ENCODE peak calls at places on chromosomes 3 and 15, in seven cellular contexts. One of them, this sample, is unnamed.

GRCh38 chr15:43255376-43255775 is 11.4 kb downstream of the TGM5 start:
- DNase-seq in CD4-positive, alpha-beta T cell: no peak
- DNase-seq in tibial artery: no peak
- DNase-seq in sciatic nerve: no peak
- DNase-seq in SHP77 treated with DMSO at 0.1 percent for 48 hours: no peak
- DNase-seq in substantia nigra: no peak
- DNase-seq in iPS DF 6.9: no peak
- DNase-seq in this sample: no peak

GRCh38 chr15:64979252-64979710 is 10.4 kb downstream of the SPG21 start:
- DNase-seq in iPS DF 6.9: no peak
- DNase-seq in sciatic nerve: no peak
- DNase-seq in SHP77 treated with DMSO at 0.1 percent for 48 hours: no peak
- DNase-seq in tibial artery: no peak
- DNase-seq in CD4-positive, alpha-beta T cell: no peak
- DNase-seq in substantia nigra: peak
- DNase-seq in this sample: no peak

GRCh38 chr3:26621176-26621575 is 1.4 kb upstream of the LRRC3B start:
- DNase-seq in SHP77 treated with DMSO at 0.1 percent for 48 hours: no peak
- DNase-seq in CD4-positive, alpha-beta T cell: no peak
- DNase-seq in iPS DF 6.9: no peak
- DNase-seq in sciatic nerve: no peak
- DNase-seq in substantia nigra: no peak
- DNase-seq in tibial artery: no peak
- DNase-seq in this sample: no peak

GRCh38 chr15:87736401-87736800 is 520.1 kb downstream of the NTRK3 start:
- DNase-seq in SHP77 treated with DMSO at 0.1 percent for 48 hours: no peak
- DNase-seq in iPS DF 6.9: no peak
- DNase-seq in CD4-positive, alpha-beta T cell: no peak
- DNase-seq in substantia nigra: no peak
- DNase-seq in tibial artery: no peak
- DNase-seq in sciatic nerve: no peak
- DNase-seq in this sample: no peak

GRCh38 chr3:179688847-179689246 is 36.0 kb downstream of the USP13 start:
- DNase-seq in tibial artery: no peak
- DNase-seq in CD4-positive, alpha-beta T cell: no peak
- DNase-seq in substantia nigra: no peak
- DNase-seq in iPS DF 6.9: no peak
- DNase-seq in SHP77 treated with DMSO at 0.1 percent for 48 hours: no peak
- DNase-seq in sciatic nerve: no peak
- DNase-seq in this sample: no peak

GRCh38 chr3:33299395-33300081 is 22.3 kb downstream of the FBXL2 start:
- DNase-seq in substantia nigra: no peak
- DNase-seq in iPS DF 6.9: no peak
- DNase-seq in tibial artery: no peak
- DNase-seq in SHP77 treated with DMSO at 0.1 percent for 48 hours: no peak
- DNase-seq in CD4-positive, alpha-beta T cell: no peak
- DNase-seq in sciatic nerve: no peak
- DNase-seq in this sample: no peak

GRCh38 chr3:31699309-31699953 is 166.7 kb downstream of the STT3B start:
- DNase-seq in iPS DF 6.9: no peak
- DNase-seq in SHP77 treated with DMSO at 0.1 percent for 48 hours: no peak
- DNase-seq in substantia nigra: no peak
- DNase-seq in CD4-positive, alpha-beta T cell: no peak
- DNase-seq in tibial artery: no peak
- DNase-seq in sciatic nerve: no peak
- DNase-seq in this sample: no peak

GRCh38 chr3:49357466-49358216 is 512 bp downstream of the GPX1 start:
- DNase-seq in sciatic nerve: peak
- DNase-seq in substantia nigra: no peak
- DNase-seq in tibial artery: peak
- DNase-seq in CD4-positive, alpha-beta T cell: peak
- DNase-seq in SHP77 treated with DMSO at 0.1 percent for 48 hours: no peak
- DNase-seq in iPS DF 6.9: no peak
- DNase-seq in this sample: no peak

GRCh38 chr15:89874926-89875564 is 18.7 kb downstream of the AP3S2 start:
- DNase-seq in sciatic nerve: peak
- DNase-seq in CD4-positive, alpha-beta T cell: peak
- DNase-seq in substantia nigra: peak
- DNase-seq in iPS DF 6.9: no peak
- DNase-seq in tibial artery: peak
- DNase-seq in SHP77 treated with DMSO at 0.1 percent for 48 hours: peak
- DNase-seq in this sample: peak

GRCh38 chr3:136196401-136197158 is 445 bp upstream of the MSL2 start:
- DNase-seq in tibial artery: peak
- DNase-seq in substantia nigra: peak
- DNase-seq in SHP77 treated with DMSO at 0.1 percent for 48 hours: peak
- DNase-seq in iPS DF 6.9: peak
- DNase-seq in CD4-positive, alpha-beta T cell: peak
- DNase-seq in sciatic nerve: peak
- DNase-seq in this sample: peak

GRCh38 chr15:80550910-80551265 is 144.2 kb upstream of the ABHD17C start:
- DNase-seq in SHP77 treated with DMSO at 0.1 percent for 48 hours: no peak
- DNase-seq in substantia nigra: no peak
- DNase-seq in tibial artery: no peak
- DNase-seq in sciatic nerve: no peak
- DNase-seq in CD4-positive, alpha-beta T cell: no peak
- DNase-seq in iPS DF 6.9: no peak
- DNase-seq in this sample: no peak

GRCh38 chr15:26738996-26739395 is 33.9 kb downstream of the GABRB3 start:
- DNase-seq in sciatic nerve: no peak
- DNase-seq in CD4-positive, alpha-beta T cell: no peak
- DNase-seq in tibial artery: no peak
- DNase-seq in SHP77 treated with DMSO at 0.1 percent for 48 hours: no peak
- DNase-seq in substantia nigra: no peak
- DNase-seq in iPS DF 6.9: no peak
- DNase-seq in this sample: no peak

GRCh38 chr15:76190767-76191538 is 120.3 kb downstream of the ETFA start:
- DNase-seq in iPS DF 6.9: peak
- DNase-seq in tibial artery: peak
- DNase-seq in sciatic nerve: peak
- DNase-seq in substantia nigra: peak
- DNase-seq in CD4-positive, alpha-beta T cell: peak
- DNase-seq in SHP77 treated with DMSO at 0.1 percent for 48 hours: peak
- DNase-seq in this sample: peak

GRCh38 chr15:80934761-80935221 is 54.8 kb downstream of the MESD start:
- DNase-seq in sciatic nerve: no peak
- DNase-seq in tibial artery: no peak
- DNase-seq in substantia nigra: no peak
- DNase-seq in SHP77 treated with DMSO at 0.1 percent for 48 hours: no peak
- DNase-seq in CD4-positive, alpha-beta T cell: no peak
- DNase-seq in iPS DF 6.9: peak
- DNase-seq in this sample: no peak

GRCh38 chr3:41118461-41119385 is 80.6 kb upstream of the CTNNB1 start:
- DNase-seq in iPS DF 6.9: no peak
- DNase-seq in substantia nigra: no peak
- DNase-seq in sciatic nerve: no peak
- DNase-seq in SHP77 treated with DMSO at 0.1 percent for 48 hours: no peak
- DNase-seq in tibial artery: no peak
- DNase-seq in CD4-positive, alpha-beta T cell: no peak
- DNase-seq in this sample: no peak

GRCh38 chr3:115980709-115981108 is 357.4 kb downstream of the GAP43 start:
- DNase-seq in CD4-positive, alpha-beta T cell: no peak
- DNase-seq in iPS DF 6.9: no peak
- DNase-seq in sciatic nerve: no peak
- DNase-seq in tibial artery: no peak
- DNase-seq in substantia nigra: no peak
- DNase-seq in SHP77 treated with DMSO at 0.1 percent for 48 hours: no peak
- DNase-seq in this sample: no peak

GRCh38 chr15:91706366-91707032 is 147.0 kb upstream of the SLCO3A1 start:
- DNase-seq in CD4-positive, alpha-beta T cell: peak
- DNase-seq in iPS DF 6.9: peak
- DNase-seq in tibial artery: peak
- DNase-seq in substantia nigra: peak
- DNase-seq in SHP77 treated with DMSO at 0.1 percent for 48 hours: peak
- DNase-seq in sciatic nerve: peak
- DNase-seq in this sample: peak

GRCh38 chr3:66638717-66639116 is 137.9 kb upstream of the LRIG1 start:
- DNase-seq in CD4-positive, alpha-beta T cell: no peak
- DNase-seq in tibial artery: no peak
- DNase-seq in substantia nigra: no peak
- DNase-seq in sciatic nerve: no peak
- DNase-seq in iPS DF 6.9: peak
- DNase-seq in SHP77 treated with DMSO at 0.1 percent for 48 hours: no peak
- DNase-seq in this sample: no peak

GRCh38 chr3:45968706-45969105 is 25.4 kb downstream of the CXCR6 start:
- DNase-seq in SHP77 treated with DMSO at 0.1 percent for 48 hours: no peak
- DNase-seq in sciatic nerve: no peak
- DNase-seq in tibial artery: no peak
- DNase-seq in CD4-positive, alpha-beta T cell: no peak
- DNase-seq in substantia nigra: no peak
- DNase-seq in iPS DF 6.9: no peak
- DNase-seq in this sample: no peak

GRCh38 chr3:42846682-42847522 is 28.8 kb downstream of the CYP8B1 start:
- DNase-seq in iPS DF 6.9: no peak
- DNase-seq in tibial artery: no peak
- DNase-seq in SHP77 treated with DMSO at 0.1 percent for 48 hours: no peak
- DNase-seq in sciatic nerve: no peak
- DNase-seq in CD4-positive, alpha-beta T cell: no peak
- DNase-seq in substantia nigra: no peak
- DNase-seq in this sample: peak